ENCODE peak calls at places on chromosomes 7 and 10, in seven cellular contexts. R, F, S, X, M, E and Q are unnamed samples.
A peak's percentile ranks its signal among the peaks of the same experiment; 100 is the strongest.

GRCh38 chr10:95220539-95220938 is 26.5 kb downstream of the ACSM6 start:
- DNase-seq in R (no peak), F (no peak), S (no peak), X (no peak), M (no peak), E (no peak), Q (no peak)

GRCh38 chr10:114571316-114571999 is 86.6 kb downstream of the ABLIM1 start:
- DNase-seq in R (no peak), F (no peak), S (no peak), X (no peak), M (no peak), E (no peak), Q (peak; percentile 16)

GRCh38 chr7:31687024-31687423 is at the start of gene PPP1R17:
- DNase-seq in R (no peak), F (no peak), S (no peak), X (no peak), M (peak; percentile 57), E (peak; percentile 53), Q (no peak)

GRCh38 chr10:71454347-71454746 is 57.6 kb downstream of the CDH23 start:
- DNase-seq in R (no peak), F (no peak), S (no peak), X (no peak), M (no peak), E (no peak), Q (no peak)

GRCh38 chr10:86946215-86947170 is 10.9 kb downstream of the MMRN2 start:
- DNase-seq in R (no peak), F (no peak), S (no peak), X (no peak), M (peak; percentile 75), E (peak; percentile 49), Q (no peak)

GRCh38 chr7:50531928-50532327 is 33.3 kb downstream of the DDC start:
- DNase-seq in R (no peak), F (no peak), S (no peak), X (no peak), M (peak; percentile 74), E (no peak), Q (no peak)

GRCh38 chr7:133623716-133624115 is 370.8 kb downstream of the EXOC4 start:
- DNase-seq in R (no peak), F (no peak), S (no peak), X (no peak), M (no peak), E (no peak), Q (no peak)

GRCh38 chr7:127885843-127886242 is 145.4 kb downstream of the LRRC4 start:
- DNase-seq in R (no peak), F (peak; percentile 54), S (no peak), X (no peak), M (no peak), E (no peak), Q (no peak)

GRCh38 chr7:102992820-102993531 is 80.2 kb downstream of the LRRC17 start:
- DNase-seq in R (peak; percentile 26), F (peak; percentile 80), S (peak; percentile 80), X (no peak), M (no peak), E (no peak), Q (no peak)

GRCh38 chr7:610531-611280 is 91.1 kb upstream of the PDGFA start:
- DNase-seq in R (no peak), F (peak; percentile 87), S (no peak), X (no peak), M (no peak), E (no peak), Q (no peak)

GRCh38 chr10:69348824-69349541 is 67.7 kb downstream of the TACR2 start:
- DNase-seq in R (no peak), F (no peak), S (no peak), X (no peak), M (peak; percentile 64), E (no peak), Q (no peak)

GRCh38 chr7:8637322-8637721 is 203.9 kb downstream of the NXPH1 start:
- DNase-seq in R (no peak), F (no peak), S (no peak), X (no peak), M (no peak), E (no peak), Q (no peak)

GRCh38 chr7:78279035-78279434 is 480.5 kb downstream of the PHTF2 start:
- DNase-seq in R (no peak), F (no peak), S (no peak), X (no peak), M (no peak), E (no peak), Q (no peak)

GRCh38 chr7:27873981-27874957 is 134.3 kb downstream of the TAX1BP1 start:
- DNase-seq in R (no peak), F (no peak), S (no peak), X (no peak), M (no peak), E (no peak), Q (peak; percentile 37)

GRCh38 chr10:131083915-131084790 is 227.4 kb downstream of the TCERG1L start:
- DNase-seq in R (no peak), F (peak; percentile 10), S (no peak), X (no peak), M (no peak), E (peak; percentile 86), Q (no peak)

GRCh38 chr10:99621454-99622246 is 1.4 kb upstream of the SLC25A28 start:
- DNase-seq in R (no peak), F (no peak), S (no peak), X (no peak), M (peak; percentile 21), E (no peak), Q (no peak)

GRCh38 chr10:113153493-113154127 is 203.6 kb downstream of the TCF7L2 start:
- DNase-seq in R (no peak), F (no peak), S (no peak), X (no peak), M (no peak), E (no peak), Q (no peak)

GRCh38 chr10:28246023-28246422 is 56.8 kb downstream of the MPP7 start:
- DNase-seq in R (no peak), F (no peak), S (no peak), X (no peak), M (no peak), E (no peak), Q (no peak)

GRCh38 chr10:28242560-28243204 is 60.2 kb downstream of the MPP7 start:
- DNase-seq in R (peak; percentile 16), F (no peak), S (no peak), X (no peak), M (no peak), E (no peak), Q (no peak)

GRCh38 chr10:28243923-28244322 is 58.9 kb downstream of the MPP7 start:
- DNase-seq in R (no peak), F (no peak), S (no peak), X (no peak), M (no peak), E (no peak), Q (no peak)

GRCh38 chr10:28240400-28240799 is 62.5 kb downstream of the MPP7 start:
- DNase-seq in R (no peak), F (no peak), S (no peak), X (no peak), M (no peak), E (no peak), Q (no peak)

DNA sequence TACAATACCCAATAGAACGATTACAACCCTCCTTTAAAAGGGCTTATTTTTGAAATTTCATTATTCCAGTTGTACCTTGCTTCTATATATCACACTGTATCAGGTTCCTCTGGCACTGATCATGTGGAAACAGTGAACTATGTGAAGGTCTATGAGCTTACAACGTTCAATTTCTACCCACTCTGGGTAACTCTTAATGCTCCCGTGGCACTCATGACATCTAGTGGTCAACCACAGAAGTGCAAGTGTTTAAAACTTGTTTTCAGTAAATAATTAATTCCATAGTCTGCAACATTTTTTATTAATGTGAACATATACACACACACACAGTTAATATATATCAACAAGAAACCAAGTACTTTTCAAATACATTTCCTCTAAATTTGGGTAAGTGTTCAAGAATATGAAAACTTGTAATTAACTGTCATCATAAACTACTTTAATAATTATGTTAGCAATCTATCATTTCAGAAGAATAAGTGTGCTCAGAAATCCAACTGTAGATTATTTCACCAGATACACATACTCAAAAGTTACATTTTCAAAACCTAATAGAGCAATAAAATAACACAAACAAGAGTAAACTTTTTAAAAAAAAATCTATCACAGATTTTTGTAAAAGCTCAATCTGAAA is 61.0 kb downstream of the MPP7 start:
- DNase-seq in R (peak; percentile 53), F (peak; percentile 41), S (peak; percentile 68), X (peak; percentile 2), M (peak; percentile 40), E (no peak), Q (peak; percentile 70)
- TF ChIP-seq JUND in R (no peak), F (no peak), S (no peak), X (no peak), M (no peak), E (no peak), Q (no peak)

GRCh38 chr10:102670065-102670400 is 25.8 kb downstream of the TRIM8 start:
- DNase-seq in R (no peak), F (no peak), S (no peak), X (no peak), M (no peak), E (no peak), Q (no peak)

GRCh38 chr10:102665904-102666509 is 21.7 kb downstream of the TRIM8 start:
- DNase-seq in R (peak; percentile 72), F (no peak), S (no peak), X (no peak), M (no peak), E (no peak), Q (no peak)

GRCh38 chr10:102670871-102671434 is 26.7 kb downstream of the TRIM8 start:
- DNase-seq in R (peak; percentile 51), F (peak; percentile 56), S (no peak), X (no peak), M (peak; percentile 39), E (no peak), Q (no peak)

GRCh38 chr10:102669206-102670064 is 25.2 kb downstream of the TRIM8 start:
- DNase-seq in R (peak; percentile 64), F (peak; percentile 45), S (peak; percentile 35), X (no peak), M (peak; percentile 76), E (peak; percentile 89), Q (peak; percentile 2)

GRCh38 chr10:102668312-102669110 is 24.2 kb downstream of the TRIM8 start:
- DNase-seq in R (no peak), F (no peak), S (no peak), X (no peak), M (no peak), E (no peak), Q (peak; percentile 0)
- TF ChIP-seq JUND in R (no peak), F (no peak), S (no peak), X (no peak), M (no peak), E (no peak), Q (no peak)

DNA sequence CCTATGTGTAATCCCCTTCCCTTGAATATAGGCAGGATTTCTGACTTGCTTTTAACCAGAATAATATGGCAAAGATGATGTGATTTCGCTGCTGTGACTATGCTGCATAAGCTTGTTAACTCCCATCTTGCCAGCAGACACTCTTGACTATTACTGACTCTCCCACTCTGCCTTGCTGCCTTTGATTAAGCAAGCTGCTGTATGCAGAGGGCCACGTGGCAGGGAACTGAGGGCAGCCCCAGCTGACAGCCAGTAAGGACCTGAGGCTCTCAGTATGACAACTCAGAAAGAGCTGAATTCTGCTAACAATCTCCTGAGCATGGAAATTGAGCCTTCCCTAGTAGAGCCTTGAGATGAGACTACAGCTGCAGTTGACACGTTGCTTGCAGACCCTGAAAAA is 279.4 kb upstream of the CACNA2D1 start:
- DNase-seq in R (no peak), F (no peak), S (no peak), X (no peak), M (no peak), E (no peak), Q (no peak)
- TF ChIP-seq JUND in R (no peak), F (no peak), S (no peak), X (no peak), M (no peak), E (no peak), Q (no peak)

GRCh38 chr7:68699090-68699711 is 899.1 kb upstream of the AUTS2 start:
- DNase-seq in R (no peak), F (no peak), S (no peak), X (no peak), M (no peak), E (no peak), Q (no peak)
- TF ChIP-seq JUND in R (no peak), F (no peak), S (no peak), X (no peak), M (peak; percentile 93), E (no peak), Q (no peak)